ENCODE peak calls at places on chromosomes 4 and X, in seven cellular contexts. F, B, H, N, J, E and G are unnamed samples.

GRCh38 chr4:110055014-110055768 is 142.5 kb downstream of the EGF start:
- DNase-seq in F (no peak), B (no peak), H (no peak), N (no peak), J (no peak), E (no peak), G (no peak)

GRCh38 chr4:8119877-8120276 is 38.7 kb downstream of the ABLIM2 start:
- DNase-seq in F (no peak), B (no peak), H (no peak), N (no peak), J (no peak), E (no peak), G (no peak)

GRCh38 chr4:135418353-135418752 is 1216.8 kb upstream of the PABPC4L start:
- DNase-seq in F (peak; percentile 20), B (no peak), H (no peak), N (no peak), J (no peak), E (no peak), G (peak; percentile 45)

GRCh38 chr4:14726441-14727405 is 275.6 kb upstream of the CPEB2 start:
- DNase-seq in F (peak; percentile 24), B (no peak), H (no peak), N (no peak), J (no peak), E (no peak), G (no peak)

GRCh38 chr4:38155589-38156294 is 195.5 kb downstream of the PTTG2 start:
- DNase-seq in F (no peak), B (no peak), H (no peak), N (no peak), J (no peak), E (no peak), G (no peak)

GRCh38 chr4:168220893-168221292 is 97.7 kb downstream of the DDX60 start:
- DNase-seq in F (no peak), B (no peak), H (no peak), N (no peak), J (no peak), E (no peak), G (no peak)

GRCh38 chr4:74886490-74886889 is 46.4 kb upstream of the PARM1 start:
- DNase-seq in F (peak; percentile 43), B (no peak), H (peak; percentile 19), N (no peak), J (no peak), E (no peak), G (peak; percentile 55)

GRCh38 chr4:174318829-174319764 is 35.4 kb downstream of the CEP44 start:
- DNase-seq in F (peak; percentile 59), B (no peak), H (no peak), N (no peak), J (no peak), E (no peak), G (no peak)

GRCh38 chr4:101033986-101034385 is 313.3 kb downstream of the PPP3CA start:
- DNase-seq in F (no peak), B (no peak), H (no peak), N (no peak), J (no peak), E (no peak), G (no peak)

GRCh38 chrX:85698921-85699320 is 319.5 kb upstream of the POF1B start:
- DNase-seq in F (no peak), B (no peak), H (no peak), N (no peak), J (no peak), E (no peak), G (peak; percentile 92)

GRCh38 chrX:65673857-65674350 is 6.5 kb downstream of the MSN start:
- DNase-seq in F (no peak), B (no peak), H (no peak), N (no peak), J (no peak), E (no peak), G (no peak)

GRCh38 chrX:40938418-40938817 is 146.8 kb upstream of the USP9X start:
- DNase-seq in F (peak; percentile 30), B (no peak), H (no peak), N (no peak), J (no peak), E (no peak), G (no peak)

GRCh38 chr4:20428410-20429160 is 176.9 kb downstream of the SLIT2 start:
- DNase-seq in F (peak; percentile 47), B (no peak), H (no peak), N (no peak), J (no peak), E (no peak), G (peak; percentile 77)

GRCh38 chr4:105158837-105159236 is 12.2 kb downstream of the TET2 start:
- DNase-seq in F (peak; percentile 42), B (no peak), H (no peak), N (peak; percentile 48), J (no peak), E (no peak), G (no peak)

GRCh38 chr4:184267673-184268573 is 50.2 kb upstream of the ENPP6 start:
- DNase-seq in F (peak; percentile 88), B (no peak), H (peak; percentile 35), N (no peak), J (peak; percentile 49), E (peak; percentile 82), G (no peak)

GRCh38 chr4:169307581-169307980 is 36.8 kb upstream of the SH3RF1 start:
- DNase-seq in F (no peak), B (no peak), H (no peak), N (no peak), J (no peak), E (no peak), G (no peak)

GRCh38 chrX:46635186-46635585 is 61.6 kb downstream of the CHST7 start:
- DNase-seq in F (no peak), B (no peak), H (no peak), N (no peak), J (no peak), E (no peak), G (no peak)

GRCh38 chr4:99144070-99144469 is at the start of gene ADH4:
- DNase-seq in F (peak; percentile 55), B (no peak), H (no peak), N (no peak), J (no peak), E (no peak), G (no peak)

GRCh38 chr4:129092636-129093172 is 635 bp downstream of the SCLT1 start:
- DNase-seq in F (peak; percentile 29), B (no peak), H (no peak), N (no peak), J (no peak), E (no peak), G (no peak)

GRCh38 chr4:101258782-101259353 is 88.5 kb downstream of the PPP3CA start:
- DNase-seq in F (no peak), B (no peak), H (peak; percentile 40), N (no peak), J (no peak), E (no peak), G (no peak)

GRCh38 chrX:145817299-145817665 is 347 bp upstream of the SLITRK2 start:
- DNase-seq in F (peak; percentile 1), B (no peak), H (no peak), N (no peak), J (no peak), E (no peak), G (no peak)

GRCh38 chr4:145954924-145955339 is 16.3 kb upstream of the ZNF827 start:
- DNase-seq in F (peak; percentile 88), B (no peak), H (peak; percentile 91), N (no peak), J (no peak), E (no peak), G (no peak)

GRCh38 chr4:139145552-139145932 is 31.5 kb downstream of the ELF2 start:
- DNase-seq in F (no peak), B (no peak), H (no peak), N (no peak), J (no peak), E (no peak), G (no peak)

GRCh38 chrX:129768186-129768585 is 11.6 kb upstream of the SASH3 start:
- DNase-seq in F (no peak), B (no peak), H (no peak), N (no peak), J (no peak), E (no peak), G (no peak)

GRCh38 chr4:73620115-73620792 is at the start of gene RASSF6:
- DNase-seq in F (no peak), B (no peak), H (no peak), N (peak; percentile 46), J (no peak), E (no peak), G (peak; percentile 66)

GRCh38 chrX:124256981-124257380 is 75.5 kb upstream of the TEX13D start:
- DNase-seq in F (no peak), B (no peak), H (no peak), N (no peak), J (no peak), E (no peak), G (no peak)

GRCh38 chr4:125187621-125188176 is 127.1 kb upstream of the FAT4 start:
- DNase-seq in F (peak; percentile 6), B (no peak), H (peak; percentile 16), N (no peak), J (no peak), E (no peak), G (no peak)

GRCh38 chr4:151808120-151808529 is 47.3 kb upstream of the GATB start:
- DNase-seq in F (no peak), B (no peak), H (peak; percentile 61), N (no peak), J (no peak), E (no peak), G (no peak)

GRCh38 chr4:183353557-183353956 is 31.3 kb upstream of the CLDN24 start:
- DNase-seq in F (no peak), B (no peak), H (no peak), N (no peak), J (no peak), E (no peak), G (no peak)

GRCh38 chr4:134747108-134747805 is 545.7 kb upstream of the PABPC4L start:
- DNase-seq in F (no peak), B (no peak), H (no peak), N (no peak), J (no peak), E (no peak), G (no peak)

GRCh38 chr4:24321151-24321550 is 263.2 kb downstream of the DHX15 start:
- DNase-seq in F (peak; percentile 3), B (no peak), H (peak; percentile 14), N (no peak), J (no peak), E (no peak), G (no peak)

GRCh38 chrX:19889582-19890342 is 2.4 kb upstream of the SH3KBP1 start:
- DNase-seq in F (peak; percentile 75), B (no peak), H (no peak), N (no peak), J (peak; percentile 34), E (peak; percentile 63), G (peak; percentile 32)

GRCh38 chrX:9166566-9166909 is 132.6 kb upstream of the FAM9B start:
- DNase-seq in F (no peak), B (no peak), H (no peak), N (no peak), J (no peak), E (no peak), G (no peak)

GRCh38 chr4:164779080-164779479 is 25.1 kb downstream of the SMIM31 start:
- DNase-seq in F (no peak), B (no peak), H (no peak), N (no peak), J (no peak), E (no peak), G (no peak)

GRCh38 chr4:48038666-48039065 is 22.1 kb downstream of the NIPAL1 start:
- DNase-seq in F (no peak), B (no peak), H (no peak), N (no peak), J (no peak), E (no peak), G (no peak)

GRCh38 chr4:37590016-37590415 is 96.2 kb downstream of the RELL1 start:
- DNase-seq in F (no peak), B (no peak), H (no peak), N (no peak), J (no peak), E (no peak), G (no peak)

GRCh38 chr4:80186666-80187065 is 10.6 kb upstream of the PRDM8 start:
- DNase-seq in F (no peak), B (no peak), H (no peak), N (no peak), J (no peak), E (no peak), G (peak; percentile 78)

GRCh38 chrX:29468911-29469494 is 746.4 kb upstream of the MAGEB2 start:
- DNase-seq in F (peak; percentile 28), B (no peak), H (no peak), N (no peak), J (no peak), E (no peak), G (no peak)